ENCODE peak calls at places on chromosome 13, in eight cellular contexts. Y is heart right ventricle; R is Right ventricle myocardium superior; O is stimulated activated CD4-positive, alpha-beta T cell treated with anti-CD3 and anti-CD28 coated beads, Interleukin-1b, Interleukin-23, amount 100 ng/mL, for 24 hours; K is EL; S is upper lobe of right lung; H is RCC 7860; P is thoracic aorta. T is an unnamed sample.

GRCh38 chr13:26052136-26052736 is 420 bp upstream of the SHISA2 start:
- DNase-seq in R (no peak), P (no peak), S (no peak), O (no peak), Y (no peak), K (no peak), H (no peak), T (no peak)

GRCh38 chr13:30618186-30618937 is 642 bp downstream of the USPL1 start:
- DNase-seq in O (no peak), P (no peak), R (no peak), H (no peak), K (no peak), S (no peak), Y (peak), T (no peak)

GRCh38 chr13:59702269-59702668 is 461.5 kb downstream of the DIAPH3 start:
- DNase-seq in H (no peak), P (no peak), S (no peak), Y (no peak), K (no peak), O (no peak), R (no peak), T (no peak)

GRCh38 chr13:66887088-66887487 is 343.0 kb downstream of the PCDH9 start:
- DNase-seq in K (no peak), S (no peak), H (peak), R (no peak), Y (peak), O (no peak), P (no peak), T (no peak)

GRCh38 chr13:50016421-50016820 is 1.2 kb downstream of the KCNRG start:
- DNase-seq in P (no peak), R (no peak), K (no peak), H (no peak), Y (no peak), S (no peak), O (no peak), T (no peak)

GRCh38 chr13:71522976-71523517 is 344.0 kb downstream of the DACH1 start:
- DNase-seq in R (no peak), K (no peak), O (no peak), H (no peak), P (no peak), Y (no peak), S (no peak), T (no peak)

GRCh38 chr13:39965309-39965708 is 309.8 kb downstream of the COG6 start:
- DNase-seq in R (no peak), H (no peak), O (no peak), Y (no peak), K (no peak), P (no peak), S (no peak), T (no peak)

GRCh38 chr13:50323440-50324070 is 308.3 kb downstream of the KCNRG start:
- DNase-seq in Y (no peak), O (no peak), P (no peak), R (no peak), K (peak), H (peak), S (no peak), T (no peak)

GRCh38 chr13:78161266-78161665 is 242.6 kb upstream of the EDNRB start:
- DNase-seq in Y (no peak), O (no peak), P (no peak), R (no peak), K (no peak), S (no peak), H (no peak), T (no peak)

GRCh38 chr13:32585625-32586021 is 629 bp upstream of the PDS5B start:
- DNase-seq in R (no peak), H (no peak), Y (no peak), S (no peak), K (no peak), P (no peak), O (no peak), T (no peak)

GRCh38 chr13:105147481-105147880 is 1388.0 kb downstream of the EFNB2 start:
- DNase-seq in O (no peak), P (no peak), S (no peak), H (no peak), R (no peak), Y (no peak), K (no peak), T (no peak)

GRCh38 chr13:24043590-24044350 is 116.8 kb upstream of the SPATA13 start:
- DNase-seq in R (no peak), Y (no peak), S (no peak), K (peak), P (no peak), O (no peak), H (no peak), T (no peak)

GRCh38 chr13:50910483-50910805 is 853 bp downstream of the RNASEH2B start:
- DNase-seq in O (no peak), K (peak), Y (peak), R (no peak), S (no peak), H (peak), P (no peak), T (no peak)

GRCh38 chr13:30301827-30302226 is 5.5 kb downstream of the KATNAL1 start:
- DNase-seq in O (no peak), H (peak), P (no peak), Y (no peak), R (no peak), S (no peak), K (no peak), T (no peak)